ENCODE peak calls at places on chromosomes 4 and X, in four cellular contexts. One of them, this sample, is unnamed.

GRCh38 chr4:152909901-152910300 is 26.2 kb upstream of the FHDC1 start:
- DNase-seq in fibroblast of the aortic adventitia: no peak
- DNase-seq in omental fat pad: no peak
- DNase-seq in uterus: no peak
- DNase-seq in this sample: no peak

GRCh38 chrX:119292445-119292844 is 56.4 kb downstream of the PGRMC1 start:
- DNase-seq in uterus: no peak
- DNase-seq in fibroblast of the aortic adventitia: no peak
- DNase-seq in omental fat pad: no peak
- DNase-seq in this sample: no peak

GRCh38 chr4:139808381-139809206 is 143.0 kb downstream of the MGST2 start:
- DNase-seq in fibroblast of the aortic adventitia: peak; percentile 13
- DNase-seq in omental fat pad: no peak
- DNase-seq in uterus: peak; percentile 61
- DNase-seq in this sample: no peak

GRCh38 chr4:115852767-115853091 is 739.3 kb upstream of the NDST4 start:
- DNase-seq in uterus: no peak
- DNase-seq in omental fat pad: no peak
- DNase-seq in fibroblast of the aortic adventitia: no peak
- DNase-seq in this sample: no peak

GRCh38 chrX:153190384-153190783 is 11.3 kb downstream of the MAGEA1 start:
- DNase-seq in omental fat pad: no peak
- DNase-seq in uterus: no peak
- DNase-seq in fibroblast of the aortic adventitia: no peak
- DNase-seq in this sample: no peak

GRCh38 chrX:130261494-130261893 is 7.2 kb downstream of the ZNF280C start:
- DNase-seq in omental fat pad: no peak
- DNase-seq in uterus: no peak
- DNase-seq in fibroblast of the aortic adventitia: no peak
- DNase-seq in this sample: no peak

GRCh38 chrX:148600131-148600530 is 99.7 kb downstream of the AFF2 start:
- DNase-seq in fibroblast of the aortic adventitia: no peak
- DNase-seq in omental fat pad: no peak
- DNase-seq in uterus: no peak
- DNase-seq in this sample: no peak

GRCh38 chrX:118271770-118272169 is 74.1 kb upstream of the WDR44 start:
- DNase-seq in fibroblast of the aortic adventitia: peak; percentile 22
- DNase-seq in omental fat pad: no peak
- DNase-seq in uterus: no peak
- DNase-seq in this sample: no peak

GRCh38 chr4:126888968-126889367 is 743.8 kb upstream of the INTU start:
- DNase-seq in uterus: no peak
- DNase-seq in omental fat pad: no peak
- DNase-seq in fibroblast of the aortic adventitia: peak; percentile 51
- DNase-seq in this sample: no peak

GRCh38 chr4:145839151-145839550 is 99.5 kb downstream of the ZNF827 start:
- DNase-seq in omental fat pad: no peak
- DNase-seq in fibroblast of the aortic adventitia: no peak
- DNase-seq in uterus: no peak
- DNase-seq in this sample: no peak

GRCh38 chrX:38060331-38060878 is 54.1 kb downstream of the SYTL5 start:
- DNase-seq in omental fat pad: no peak
- DNase-seq in uterus: no peak
- DNase-seq in fibroblast of the aortic adventitia: no peak
- DNase-seq in this sample: no peak

GRCh38 chr4:19266566-19266965 is 985.1 kb upstream of the SLIT2 start:
- DNase-seq in omental fat pad: no peak
- DNase-seq in uterus: no peak
- DNase-seq in fibroblast of the aortic adventitia: no peak
- DNase-seq in this sample: no peak

GRCh38 chr4:8928074-8928473 is 56.4 kb upstream of the HMX1 start:
- DNase-seq in omental fat pad: no peak
- DNase-seq in uterus: no peak
- DNase-seq in fibroblast of the aortic adventitia: no peak
- DNase-seq in this sample: no peak

GRCh38 chr4:145815027-145815612 is 123.5 kb downstream of the ZNF827 start:
- DNase-seq in omental fat pad: no peak
- DNase-seq in uterus: no peak
- DNase-seq in fibroblast of the aortic adventitia: no peak
- DNase-seq in this sample: no peak

GRCh38 chr4:94676910-94677309 is 80.8 kb upstream of the BMPR1B start:
- DNase-seq in omental fat pad: no peak
- DNase-seq in uterus: no peak
- DNase-seq in fibroblast of the aortic adventitia: no peak
- DNase-seq in this sample: no peak

GRCh38 chr4:177066746-177067145 is 242.9 kb upstream of the NEIL3 start:
- DNase-seq in fibroblast of the aortic adventitia: no peak
- DNase-seq in omental fat pad: no peak
- DNase-seq in uterus: no peak
- DNase-seq in this sample: no peak

GRCh38 chr4:44725166-44725565 is 1.2 kb downstream of the GNPDA2 start:
- DNase-seq in uterus: no peak
- DNase-seq in fibroblast of the aortic adventitia: peak; percentile 32
- DNase-seq in omental fat pad: no peak
- DNase-seq in this sample: no peak

GRCh38 chrX:132044953-132045352 is 21.9 kb downstream of the STK26 start:
- DNase-seq in omental fat pad: no peak
- DNase-seq in uterus: no peak
- DNase-seq in fibroblast of the aortic adventitia: no peak
- DNase-seq in this sample: no peak

GRCh38 chr4:158130204-158130603 is 42.6 kb downstream of the GASK1B start:
- DNase-seq in fibroblast of the aortic adventitia: no peak
- DNase-seq in uterus: no peak
- DNase-seq in omental fat pad: no peak
- DNase-seq in this sample: no peak

GRCh38 chr4:153521995-153522799 is 56.0 kb downstream of the TMEM131L start:
- DNase-seq in uterus: no peak
- DNase-seq in omental fat pad: no peak
- DNase-seq in fibroblast of the aortic adventitia: no peak
- DNase-seq in this sample: no peak

GRCh38 chr4:89242864-89243740 is 64.5 kb downstream of the GPRIN3 start:
- DNase-seq in uterus: no peak
- DNase-seq in fibroblast of the aortic adventitia: no peak
- DNase-seq in omental fat pad: no peak
- DNase-seq in this sample: no peak

GRCh38 chr4:102610476-102610875 is 109.3 kb downstream of the NFKB1 start:
- DNase-seq in omental fat pad: no peak
- DNase-seq in fibroblast of the aortic adventitia: no peak
- DNase-seq in uterus: no peak
- DNase-seq in this sample: no peak

GRCh38 chrX:10617964-10618342 is 2.4 kb downstream of the MID1 start:
- DNase-seq in fibroblast of the aortic adventitia: peak; percentile 19
- DNase-seq in uterus: no peak
- DNase-seq in omental fat pad: no peak
- DNase-seq in this sample: no peak

GRCh38 chrX:11351375-11352295 is 58.4 kb downstream of the AMELX start:
- DNase-seq in fibroblast of the aortic adventitia: peak; percentile 72
- DNase-seq in uterus: peak; percentile 61
- DNase-seq in omental fat pad: no peak
- DNase-seq in this sample: no peak

GRCh38 chr4:107120661-107121060 is 84.5 kb upstream of the DKK2 start:
- DNase-seq in omental fat pad: no peak
- DNase-seq in fibroblast of the aortic adventitia: no peak
- DNase-seq in uterus: no peak
- DNase-seq in this sample: no peak

DNA sequence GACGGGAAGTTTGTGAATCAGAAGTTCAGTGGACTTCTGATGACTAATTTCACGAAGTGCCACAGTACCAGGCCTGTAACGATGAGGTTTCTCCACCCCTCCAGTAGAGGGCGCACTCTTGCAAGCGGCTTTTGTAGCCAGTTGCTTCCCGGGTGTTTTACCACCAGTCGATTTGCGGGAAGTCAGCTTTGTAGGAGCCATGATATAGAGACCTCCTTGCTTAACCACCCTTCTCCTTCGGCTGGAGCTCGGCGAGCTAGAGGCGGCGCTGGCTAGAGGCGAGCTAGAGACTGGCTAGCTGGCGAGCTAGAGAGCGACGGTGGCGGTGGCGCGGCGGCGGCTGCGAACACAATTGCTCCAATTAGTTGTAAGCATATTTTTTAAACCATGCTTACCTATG is 72.0 kb downstream of the IL1RAPL1 start:
- DNase-seq in fibroblast of the aortic adventitia: no peak
- DNase-seq in omental fat pad: no peak
- DNase-seq in uterus: no peak
- DNase-seq in this sample: no peak
- TF ChIP-seq CTCF in fibroblast of the aortic adventitia: no peak
- TF ChIP-seq CTCF in omental fat pad: no peak
- TF ChIP-seq CTCF in uterus: no peak
- TF ChIP-seq CTCF in this sample: peak; percentile 32

GRCh38 chr4:71188197-71188625 is 150.6 kb upstream of the SLC4A4 start:
- DNase-seq in uterus: no peak
- DNase-seq in fibroblast of the aortic adventitia: no peak
- DNase-seq in omental fat pad: no peak
- DNase-seq in this sample: no peak
- TF ChIP-seq CTCF in uterus: no peak
- TF ChIP-seq CTCF in fibroblast of the aortic adventitia: no peak
- TF ChIP-seq CTCF in omental fat pad: no peak
- TF ChIP-seq CTCF in this sample: peak; percentile 23

GRCh38 chr4:1856071-1856919 is at the start of gene LETM1:
- DNase-seq in uterus: peak; percentile 93
- DNase-seq in omental fat pad: peak; percentile 44
- DNase-seq in fibroblast of the aortic adventitia: peak; percentile 92
- DNase-seq in this sample: peak; percentile 99
- TF ChIP-seq CTCF in uterus: no peak
- TF ChIP-seq CTCF in omental fat pad: no peak
- TF ChIP-seq CTCF in fibroblast of the aortic adventitia: no peak
- TF ChIP-seq CTCF in this sample: peak; percentile 37

DNA sequence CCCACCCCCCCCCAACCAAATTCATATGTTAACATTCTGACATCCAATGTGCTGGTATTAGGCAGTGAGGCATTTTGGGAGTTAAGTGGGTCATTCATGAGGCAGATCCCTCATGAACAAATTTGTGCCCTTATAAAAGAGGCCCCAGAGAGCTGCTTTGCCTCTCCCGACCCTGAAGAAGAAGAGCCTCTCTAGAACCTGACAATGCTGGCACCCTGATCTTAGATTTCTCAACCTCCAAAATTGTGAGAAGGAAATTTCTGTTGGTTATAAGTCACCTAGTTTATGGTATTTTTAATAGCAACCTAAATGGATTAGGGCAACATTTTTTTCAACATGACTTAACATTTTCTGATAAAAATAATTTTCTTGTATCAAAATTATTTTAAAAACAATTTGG is 296.3 kb downstream of the CFAP299 start:
- DNase-seq in omental fat pad: no peak
- DNase-seq in fibroblast of the aortic adventitia: no peak
- DNase-seq in uterus: no peak
- DNase-seq in this sample: no peak
- TF ChIP-seq CTCF in omental fat pad: no peak
- TF ChIP-seq CTCF in fibroblast of the aortic adventitia: no peak
- TF ChIP-seq CTCF in uterus: no peak
- TF ChIP-seq CTCF in this sample: no peak

DNA sequence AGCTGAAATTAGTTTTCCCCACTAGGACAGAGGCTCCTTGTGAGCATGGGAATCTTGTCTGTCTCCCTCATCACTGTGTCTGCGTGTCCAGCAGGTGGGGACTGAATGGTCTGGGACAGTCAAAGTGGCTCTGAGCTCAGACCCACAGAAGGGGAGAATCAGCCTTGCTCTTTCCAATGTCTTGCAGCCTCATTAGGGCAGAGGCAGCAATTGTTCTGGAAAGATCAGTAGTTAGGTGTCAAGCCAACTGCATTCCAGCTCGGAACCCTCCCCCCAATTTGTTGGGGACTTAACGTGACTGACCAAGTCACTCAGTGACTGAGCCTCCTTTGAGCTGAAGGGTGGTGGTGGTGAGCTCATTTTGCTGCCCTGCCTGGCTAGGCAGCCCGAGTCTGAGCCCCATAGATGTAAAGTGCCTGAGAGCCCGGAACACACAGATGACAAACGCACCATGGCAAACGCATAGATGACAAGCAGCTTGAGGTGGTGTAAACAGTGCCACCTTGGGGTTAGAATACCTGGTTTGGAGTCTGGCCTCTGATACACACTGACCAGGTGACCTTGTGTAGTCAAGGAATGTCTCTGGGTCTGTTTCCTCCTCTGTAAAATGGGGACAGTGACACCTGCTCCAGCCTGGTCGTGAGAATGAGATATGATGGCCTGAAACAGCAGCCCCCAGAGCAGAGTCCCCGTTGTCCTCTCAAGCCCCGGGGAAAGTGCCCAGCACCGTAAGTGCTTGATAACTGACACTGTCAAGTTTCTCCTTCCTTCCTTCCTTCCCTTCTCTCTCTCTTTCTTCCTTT is 2.7 kb upstream of the SORCS2 start:
- DNase-seq in omental fat pad: no peak
- DNase-seq in uterus: no peak
- DNase-seq in fibroblast of the aortic adventitia: no peak
- DNase-seq in this sample: no peak
- TF ChIP-seq CTCF in omental fat pad: no peak
- TF ChIP-seq CTCF in uterus: no peak
- TF ChIP-seq CTCF in fibroblast of the aortic adventitia: no peak
- TF ChIP-seq CTCF in this sample: no peak

GRCh38 chrX:136572030-136572429 is 40.0 kb downstream of the VGLL1 start:
- DNase-seq in fibroblast of the aortic adventitia: no peak
- DNase-seq in omental fat pad: no peak
- DNase-seq in uterus: no peak
- DNase-seq in this sample: no peak
- TF ChIP-seq CTCF in fibroblast of the aortic adventitia: no peak
- TF ChIP-seq CTCF in omental fat pad: no peak
- TF ChIP-seq CTCF in uterus: no peak
- TF ChIP-seq CTCF in this sample: peak; percentile 37

This sample was measured in chondrocyte.